ENCODE peak calls at places on chromosomes 1 and 21, in four cellular contexts. O is psoas muscle, R is tibial artery, T is PC-3. X is an unnamed sample. For H3K36me3, the result is how much of the 10 kb centered on the place peaks cover.

GRCh38 chr1:106972074-106972473 is 84.4 kb upstream of the PRMT6 start:
- DNase-seq in T (no peak), R (no peak), O (no peak), X (no peak)

GRCh38 chr1:27045973-27046558 is 33.4 kb upstream of the TENT5B start:
- DNase-seq in R (peak), O (peak), T (peak), X (peak)

GRCh38 chr1:224524679-224525078 is 90.1 kb upstream of the WDR26 start:
- DNase-seq in T (peak), O (no peak), R (no peak), X (no peak)

GRCh38 chr1:230498704-230499103 is 72.6 kb upstream of the PGBD5 start:
- DNase-seq in R (no peak), T (no peak), O (no peak), X (no peak)

GRCh38 chr21:17789085-17789484 is 30.1 kb downstream of the C21orf91 start:
- DNase-seq in R (no peak), O (no peak), T (no peak), X (no peak)

GRCh38 chr1:19463204-19463803 is 22.0 kb downstream of the CAPZB start:
- DNase-seq in R (no peak), T (no peak), O (no peak), X (no peak)

GRCh38 chr21:41973861-41974751 is 20.3 kb upstream of the C2CD2 start:
- DNase-seq in T (no peak), O (no peak), R (no peak), X (no peak)

GRCh38 chr1:25019351-25020172 is 89.5 kb upstream of the RUNX3 start:
- DNase-seq in R (no peak), O (no peak), T (no peak), X (no peak)

GRCh38 chr1:185719021-185719420 is 15.2 kb upstream of the HMCN1 start:
- DNase-seq in O (no peak), T (peak), R (peak), X (peak)

GRCh38 chr1:168243200-168243599 is 17.4 kb downstream of the SFT2D2 start:
- DNase-seq in O (no peak), R (no peak), T (no peak), X (no peak)

GRCh38 chr1:157574836-157575235 is 22.5 kb upstream of the FCRL5 start:
- DNase-seq in R (no peak), O (no peak), T (no peak), X (peak)

GRCh38 chr1:98824724-98825123 is 163.2 kb downstream of the SNX7 start:
- DNase-seq in R (no peak), T (no peak), O (no peak), X (no peak)

GRCh38 chr1:63969461-63969893 is 195.7 kb downstream of the ROR1 start:
- DNase-seq in T (peak), R (no peak), O (no peak), X (no peak)

GRCh38 chr1:100883963-100884362 is 10.7 kb downstream of the EXTL2 start:
- DNase-seq in R (no peak), T (peak), O (no peak), X (no peak)

GRCh38 chr1:108750476-108751191 is 4.2 kb downstream of the STXBP3 start:
- DNase-seq in T (no peak), O (no peak), R (no peak), X (no peak)

GRCh38 chr1:106022312-106022902 is 1034.1 kb upstream of the PRMT6 start:
- DNase-seq in O (no peak), R (no peak), T (peak), X (no peak)

GRCh38 chr1:182993746-182994145 is 29.5 kb upstream of the LAMC1 start:
- DNase-seq in R (no peak), O (no peak), T (no peak), X (no peak)

GRCh38 chr1:118113261-118113660 is 71.8 kb downstream of the SPAG17 start:
- DNase-seq in O (no peak), R (no peak), T (peak), X (no peak)

GRCh38 chr1:157595356-157595755 is 2.5 kb downstream of the FCRL4 start:
- DNase-seq in T (no peak), R (no peak), O (no peak), X (no peak)

GRCh38 chr1:236052227-236052993 is 12.5 kb downstream of the NID1 start:
- DNase-seq in T (no peak), O (no peak), R (no peak), X (no peak)

GRCh38 chr1:200323856-200324400 is 85.9 kb downstream of the ZNF281 start:
- DNase-seq in O (no peak), T (peak), R (no peak), X (no peak)

GRCh38 chr1:233406339-233406960 is 78.9 kb downstream of the MAP3K21 start:
- DNase-seq in R (no peak), T (no peak), O (no peak), X (no peak)

GRCh38 chr1:34740161-34740875 is 14.5 kb upstream of the GJB5 start:
- DNase-seq in O (no peak), T (no peak), R (no peak), X (no peak)

GRCh38 chr1:30342535-30343141 is 380.7 kb downstream of the MATN1 start:
- DNase-seq in R (peak), O (no peak), T (no peak), X (no peak)

GRCh38 chr1:168833801-168834224 is 104.8 kb upstream of the DPT start:
- DNase-seq in T (no peak), O (no peak), R (no peak), X (no peak)

GRCh38 chr1:208176654-208177053 is 67.5 kb downstream of the PLXNA2 start:
- DNase-seq in R (no peak), O (no peak), T (no peak), X (no peak)

GRCh38 chr1:205339197-205339702 is 17.5 kb downstream of the KLHDC8A start:
- DNase-seq in R (no peak), T (no peak), O (no peak), X (no peak)

GRCh38 chr1:39220900-39221870 is 16.7 kb downstream of the MACF1 start:
- DNase-seq in T (peak), R (no peak), O (no peak), X (no peak)

GRCh38 chr1:40897499-40897898 is 35.3 kb upstream of the CITED4 start:
- DNase-seq in R (no peak), O (no peak), T (peak), X (no peak)

GRCh38 chr21:35051287-35051818 is 2.3 kb upstream of the RUNX1 start:
- DNase-seq in O (peak), R (peak), T (peak), X (peak)

GRCh38 chr1:100866041-100866900 is 28.4 kb downstream of the EXTL2 start:
- DNase-seq in O (no peak), T (peak), R (no peak), X (no peak)

GRCh38 chr21:45536301-45537081 is 5.7 kb downstream of the SLC19A1 start:
- DNase-seq in O (peak), R (peak), T (no peak), X (peak)

GRCh38 chr1:119702384-119702783 is 9.3 kb upstream of the PHGDH start:
- DNase-seq in O (no peak), R (no peak), T (peak), X (no peak)

GRCh38 chr1:182552527-182552926 is 36.5 kb downstream of the RNASEL start:
- DNase-seq in O (no peak), R (no peak), T (no peak), X (no peak)

GRCh38 chr1:154837679-154838171 is 32.4 kb downstream of the KCNN3 start:
- DNase-seq in R (no peak), T (no peak), O (peak), X (peak)

GRCh38 chr1:186958520-186958919 is 129.8 kb downstream of the PLA2G4A start:
- DNase-seq in R (no peak), T (peak), O (no peak), X (no peak)

GRCh38 chr21:42836767-42837301 is 42.5 kb downstream of the WDR4 start:
- DNase-seq in R (no peak), O (peak), T (no peak), X (no peak)

GRCh38 chr1:203636306-203636705 is 9.7 kb downstream of the ATP2B4 start:
- DNase-seq in R (peak), T (peak), O (no peak), X (no peak)

GRCh38 chr1:21814241-21814918 is 2.3 kb downstream of the LDLRAD2 start:
- DNase-seq in R (no peak), T (no peak), O (peak), X (no peak)

GRCh38 chr1:43705334-43705733 is 2.0 kb upstream of the ST3GAL3 start:
- DNase-seq in O (no peak), T (no peak), R (no peak), X (no peak)

DNA sequence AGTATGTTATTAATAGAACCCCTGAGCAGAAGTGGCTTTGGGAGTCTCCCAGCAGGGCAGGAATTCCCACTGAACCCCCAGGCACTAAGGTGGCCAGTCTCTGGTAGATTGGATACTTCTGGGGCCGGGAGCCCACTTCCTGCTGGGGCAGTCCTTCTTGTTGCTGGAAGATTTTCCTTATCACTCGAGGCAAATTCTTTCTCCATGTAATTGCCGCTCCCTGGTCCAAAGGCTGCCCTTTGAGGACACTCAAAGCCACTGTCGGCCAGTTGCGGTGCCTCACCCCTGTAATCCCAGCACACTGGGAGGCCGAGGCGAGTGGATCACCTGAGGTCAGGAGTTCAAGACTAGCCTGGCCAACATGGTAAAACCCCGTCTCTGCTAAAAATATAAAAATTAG is 22.6 kb upstream of the TNFRSF1B start:
- DNase-seq in R (no peak), O (no peak), T (no peak), X (no peak)
- H3K4me3 ChIP-seq in R (no peak), O (no peak), T (no peak), X (no peak)

GRCh38 chr1:197126698-197127097 is 19.8 kb downstream of the ASPM start:
- DNase-seq in R (no peak), O (no peak), T (no peak), X (no peak)
- H3K36me3 ChIP-seq in R (under half), O (under half), T (under half), X (half or more)

GRCh38 chr1:14964698-14965055 is 188.9 kb upstream of the TMEM51 start:
- DNase-seq in T (no peak), O (no peak), R (no peak), X (no peak)
- H3K27ac ChIP-seq in T (no peak), O (no peak), R (no peak), X (no peak)

GRCh38 chr1:37994886-37995566 is 5.2 kb upstream of the SF3A3 start:
- DNase-seq in R (no peak), T (no peak), O (peak), X (no peak)

GRCh38 chr1:37998913-37999433 is 6.3 kb downstream of the FHL3 start:
- DNase-seq in O (peak), R (peak), T (no peak), X (no peak)

GRCh38 chr1:37998089-37998808 is 7.1 kb downstream of the FHL3 start:
- DNase-seq in R (no peak), T (no peak), O (no peak), X (no peak)

GRCh38 chr1:37997256-37998088 is 7.7 kb upstream of the SF3A3 start:
- DNase-seq in R (peak), T (no peak), O (no peak), X (no peak)

DNA sequence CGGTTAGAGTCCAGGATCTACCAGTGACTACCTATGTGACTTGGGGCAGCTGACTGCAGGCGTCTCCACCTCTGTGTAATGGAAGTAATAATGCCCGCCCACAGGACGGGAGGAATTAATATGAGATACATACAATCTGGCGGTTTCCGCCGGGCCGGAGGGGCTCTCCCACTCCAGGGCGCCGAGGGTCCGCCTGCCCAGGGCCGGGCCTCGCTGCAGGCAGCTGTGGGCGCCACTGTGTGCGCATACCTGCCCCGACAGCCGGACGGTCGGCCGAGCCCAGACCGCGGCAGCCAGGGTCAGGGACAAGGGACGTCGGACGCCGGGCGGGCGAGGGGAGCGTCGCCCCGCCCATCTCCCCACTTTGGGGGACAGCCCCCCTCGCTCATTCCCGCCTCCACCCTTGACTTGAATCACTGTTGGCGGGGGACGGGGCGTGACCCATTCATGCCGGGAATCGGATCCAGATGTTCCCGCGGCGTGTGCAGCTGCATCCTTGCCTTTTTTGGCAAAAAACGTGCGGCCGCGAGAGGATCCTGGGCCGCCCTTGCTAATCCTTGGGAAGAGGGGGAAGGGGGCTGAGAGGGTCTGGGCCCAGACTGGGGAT is 6.1 kb upstream of the SF3A3 start:
- DNase-seq in R (peak), O (peak), T (no peak), X (no peak)
- H3K4me3 ChIP-seq in R (peak), O (peak), T (no peak), X (no peak)

X was measured in WERI-Rb-1.